ENCODE peak calls at places on chromosomes 13 and 19, in ten cellular contexts. E, X, Y, W, O, Z, L, K, I and J are unnamed samples.

GRCh38 chr19:6007866-6008265 is 29.9 kb upstream of the RANBP3 start:
- DNase-seq in K (no peak), E (no peak), L (no peak), X (no peak), O (no peak), W (no peak), Y (no peak), Z (no peak), I (no peak), J (no peak)

GRCh38 chr19:41166888-41167804 is 25.9 kb upstream of the CYP2S1 start:
- DNase-seq in L (no peak), Y (no peak), E (no peak), W (peak), Z (no peak), I (no peak), K (no peak), O (no peak), X (no peak), J (no peak)

GRCh38 chr13:50936681-50937080 is 27.1 kb downstream of the RNASEH2B start:
- DNase-seq in X (peak), I (no peak), E (no peak), W (no peak), K (no peak), L (no peak), O (no peak), Z (peak), Y (peak), J (no peak)

GRCh38 chr13:111337206-111337605 is 16.8 kb downstream of the TEX29 start:
- DNase-seq in Y (peak), W (no peak), Z (peak), I (no peak), K (peak), O (peak), X (peak), E (no peak), L (peak), J (peak)

GRCh38 chr13:113756441-113757097 is 2.5 kb upstream of the TMEM255B start:
- DNase-seq in W (no peak), Z (no peak), Y (no peak), K (no peak), I (no peak), E (no peak), L (no peak), O (no peak), X (peak), J (no peak)

GRCh38 chr19:6020972-6021805 is 43.2 kb upstream of the RANBP3 start:
- DNase-seq in O (no peak), W (peak), K (no peak), X (no peak), Y (no peak), E (no peak), I (no peak), L (no peak), Z (no peak), J (no peak)

GRCh38 chr13:109275848-109276247 is 510.5 kb downstream of the IRS2 start:
- DNase-seq in W (no peak), K (peak), Z (no peak), E (no peak), X (peak), O (no peak), L (no peak), I (no peak), Y (no peak), J (no peak)

GRCh38 chr13:27534108-27534975 is 84.0 kb upstream of the MTIF3 start:
- DNase-seq in I (no peak), Z (no peak), E (no peak), K (no peak), X (no peak), O (no peak), W (no peak), Y (no peak), L (no peak), J (no peak)

GRCh38 chr13:46487748-46488147 is 65.2 kb upstream of the LRCH1 start:
- DNase-seq in E (no peak), X (no peak), K (no peak), W (no peak), I (peak), L (no peak), Z (no peak), Y (no peak), O (no peak), J (no peak)

GRCh38 chr13:43516401-43516826 is 270.4 kb downstream of the ENOX1 start:
- DNase-seq in O (peak), W (no peak), X (peak), Z (peak), Y (peak), I (no peak), K (peak), L (no peak), E (peak), J (no peak)

GRCh38 chr19:30090963-30091362 is 148.9 kb downstream of the URI1 start:
- DNase-seq in E (no peak), O (no peak), X (no peak), I (no peak), Y (no peak), Z (no peak), W (no peak), L (no peak), K (no peak), J (no peak)

GRCh38 chr13:33069365-33069764 is 53.1 kb downstream of the KL start:
- DNase-seq in O (no peak), X (peak), K (no peak), W (no peak), L (no peak), Z (no peak), I (peak), Y (no peak), E (no peak), J (no peak)

GRCh38 chr19:15280048-15280725 is 47.9 kb upstream of the EPHX3 start:
- DNase-seq in K (no peak), I (no peak), O (no peak), Y (peak), W (no peak), Z (no peak), X (no peak), L (no peak), E (no peak), J (no peak)

GRCh38 chr19:19458110-19458816 is 52.8 kb downstream of the GATAD2A start:
- DNase-seq in X (peak), O (no peak), W (no peak), I (no peak), Z (no peak), E (no peak), K (no peak), L (no peak), Y (no peak), J (no peak)

GRCh38 chr19:778910-779653 is 18.2 kb upstream of the PTBP1 start:
- DNase-seq in E (peak), X (peak), L (peak), I (no peak), W (no peak), O (peak), K (peak), Y (peak), Z (peak), J (peak)

GRCh38 chr13:106348032-106348431 is 187.4 kb downstream of the EFNB2 start:
- DNase-seq in E (no peak), K (peak), L (no peak), X (peak), W (no peak), Z (peak), Y (peak), I (no peak), O (no peak), J (no peak)

GRCh38 chr19:18097217-18097992 is at the start of gene MAST3:
- DNase-seq in W (peak), L (peak), O (peak), I (peak), Z (peak), X (peak), E (peak), K (peak), Y (peak), J (peak)

GRCh38 chr19:15252398-15253018 is 20.3 kb upstream of the EPHX3 start:
- DNase-seq in I (no peak), E (no peak), O (no peak), Z (peak), K (peak), W (no peak), Y (peak), X (peak), L (peak), J (no peak)

GRCh38 chr13:92821324-92821723 is 405.3 kb upstream of the GPC6 start:
- DNase-seq in I (no peak), W (no peak), K (no peak), L (no peak), E (no peak), O (no peak), X (no peak), Z (no peak), Y (no peak), J (no peak)

GRCh38 chr19:55459950-55460657 is 1.3 kb downstream of the ISOC2 start:
- DNase-seq in Y (peak), I (no peak), L (no peak), E (no peak), W (no peak), Z (peak), K (no peak), O (no peak), X (peak), J (no peak)

GRCh38 chr19:4504297-4504701 is 14.0 kb downstream of the PLIN4 start:
- DNase-seq in I (no peak), O (no peak), Y (no peak), K (no peak), W (no peak), Z (no peak), E (peak), X (no peak), L (no peak), J (no peak)

GRCh38 chr19:6059996-6060599 is 50.2 kb downstream of the RFX2 start:
- DNase-seq in L (peak), W (no peak), X (no peak), E (no peak), K (no peak), Y (no peak), O (no peak), Z (no peak), I (no peak), J (peak)

GRCh38 chr13:112200200-112200599 is 133.3 kb downstream of the SOX1 start:
- DNase-seq in Z (no peak), E (no peak), W (no peak), X (no peak), O (no peak), L (no peak), Y (no peak), I (no peak), K (no peak), J (no peak)

GRCh38 chr19:44371815-44372480 is 15.5 kb upstream of the ZNF112 start:
- DNase-seq in Y (no peak), I (no peak), E (no peak), L (no peak), X (no peak), K (no peak), Z (no peak), O (no peak), W (no peak), J (no peak)

GRCh38 chr19:15583346-15583745 is 31.7 kb upstream of the CYP4F8 start:
- DNase-seq in L (no peak), O (no peak), Y (no peak), E (no peak), X (no peak), Z (no peak), I (no peak), K (no peak), W (peak), J (no peak)

GRCh38 chr13:48578516-48579166 is 45.8 kb upstream of the RCBTB2 start:
- DNase-seq in Y (no peak), E (no peak), I (peak), X (no peak), Z (no peak), L (no peak), O (no peak), W (no peak), K (no peak), J (no peak)

DNA sequence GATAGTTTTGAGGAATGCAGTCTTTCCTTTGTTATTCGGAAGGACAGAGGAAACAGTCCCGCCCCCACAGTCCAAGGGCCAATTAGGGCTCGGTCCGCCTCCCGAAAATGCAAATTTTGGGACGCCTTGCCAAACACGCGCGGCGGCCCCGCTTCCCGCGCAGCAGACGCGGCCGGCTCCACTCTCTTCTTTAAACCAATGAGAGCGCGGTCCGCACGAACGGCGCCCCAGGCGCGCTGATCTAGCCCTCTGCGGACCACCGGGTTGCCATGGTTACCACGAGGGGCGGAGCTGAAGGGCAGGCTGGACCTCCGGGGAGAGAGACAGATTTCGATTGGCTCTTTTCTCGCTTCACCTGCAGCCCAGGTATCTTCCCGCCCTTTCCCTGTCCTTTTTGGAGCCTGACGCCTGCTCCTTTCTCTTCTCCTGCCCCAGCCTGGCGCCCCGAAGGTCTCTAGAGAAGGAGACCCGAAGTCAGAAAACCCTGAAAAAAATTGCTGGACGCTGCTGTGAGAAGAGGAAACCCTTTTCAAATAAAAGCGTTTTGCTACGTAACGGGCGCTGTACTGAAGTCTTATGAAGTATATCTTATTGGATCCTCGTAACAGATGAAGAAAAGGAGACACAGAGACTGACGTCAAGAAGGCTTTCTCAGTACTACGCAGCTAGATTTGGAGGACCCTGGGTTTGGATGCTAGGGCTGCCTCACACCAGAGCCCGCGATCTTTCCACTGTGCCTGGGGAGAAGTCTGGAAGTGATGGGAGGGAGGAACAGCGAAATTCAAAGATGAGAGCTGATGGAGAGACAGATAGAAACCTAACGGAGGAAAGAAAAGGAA is 2.0 kb downstream of the PTH2 start:
- DNase-seq in I (no peak), W (peak), L (peak), O (no peak), Y (peak), Z (peak), E (no peak), K (peak), X (peak), J (peak)
- H3K4me3 ChIP-seq in I (no peak), W (peak), L (no peak), O (no peak), Y (peak), Z (peak), E (no peak), K (no peak), X (no peak), J (no peak)

GRCh38 chr13:91576590-91576989 is 178.2 kb downstream of the GPC5 start:
- DNase-seq in Y (peak), W (no peak), X (no peak), O (no peak), E (no peak), I (peak), Z (no peak), K (no peak), L (no peak), J (no peak)
- TF ChIP-seq CTCF in Y (no peak), W (no peak), X (no peak), O (no peak), E (no peak), I (peak), Z (no peak), K (peak), L (no peak), J (no peak)

DNA sequence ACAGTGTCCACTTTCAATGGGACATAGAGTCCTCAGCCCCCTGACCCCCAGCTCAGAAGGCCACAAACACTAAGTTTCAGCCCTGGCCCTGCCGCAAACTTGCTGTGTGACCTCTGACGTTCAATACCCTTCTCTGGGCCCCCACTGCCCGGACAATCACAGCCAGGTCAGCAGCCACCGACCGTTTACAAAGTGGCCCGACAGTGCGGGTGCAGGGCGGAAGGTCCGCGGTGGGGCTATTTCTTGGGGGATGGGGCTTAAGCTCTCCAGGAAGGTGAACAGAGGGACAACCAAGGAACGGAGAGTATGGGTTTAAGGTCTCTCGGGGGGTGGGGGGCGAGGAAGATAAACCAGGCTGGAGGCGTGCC is 496 bp downstream of the SMIM7 start:
- DNase-seq in E (no peak), K (no peak), I (no peak), W (peak), Z (no peak), Y (no peak), L (no peak), O (no peak), X (no peak), J (no peak)
- H3K4me3 ChIP-seq in E (peak), K (peak), I (peak), W (peak), Z (peak), Y (peak), L (peak), O (peak), X (peak), J (peak)

GRCh38 chr19:7831452-7831851 is 1.4 kb downstream of the EVI5L start:
- DNase-seq in I (no peak), O (no peak), W (peak), K (no peak), Z (peak), E (no peak), L (no peak), X (peak), Y (peak), J (no peak)
- TF ChIP-seq CTCF in I (peak), O (peak), W (no peak), K (peak), Z (peak), E (no peak), L (no peak), X (peak), Y (peak), J (no peak)

GRCh38 chr19:13028027-13028426 is 32.8 kb downstream of the NFIX start:
- DNase-seq in X (no peak), Y (no peak), W (no peak), I (no peak), O (no peak), L (no peak), Z (no peak), E (no peak), K (no peak), J (no peak)
- H3K4me3 ChIP-seq in X (no peak), Y (no peak), W (no peak), I (no peak), O (no peak), L (no peak), Z (peak), E (no peak), K (peak), J (no peak)